ENCODE peak calls at places on chromosomes 5 and 9, in nine cellular contexts. E is choroid plexus epithelial cell; N is IMR-90; M is stimulated activated CD4-positive, alpha-beta T cell treated with anti-CD3 and anti-CD28 coated beads, Interleukin-15, amount 100 ng/mL, for 24 hours; J is activated T-helper 1 cell treated with anti-CD3 and anti-CD28 coated beads, Interleukin-12 subunit alpha, Interleukin-12 subunit beta, Interleukin-2, Interleukin-4 antibody, amounts not matched to agents 30 ng/mL and 10 ng/mL and 1 ng/mL, durations not matched to agents 14 hours and 24 hours and 36 hours; S is Calu3; L is astrocyte of the spinal cord; Y is non-pigmented ciliary epithelial cell; A is HS-27A. B is an unnamed sample.
A peak's percentile ranks its signal among the peaks of the same experiment; 100 is the strongest.

GRCh38 chr9:113892861-113893491 is 16.9 kb downstream of the ZNF618 start:
- DNase-seq in A (no peak), L (no peak), E (no peak), N (peak; percentile 38), M (no peak), Y (no peak), S (no peak), J (no peak), B (peak; percentile 76)

GRCh38 chr9:78127271-78128225 is 95.9 kb upstream of the GNAQ start:
- DNase-seq in L (no peak), N (no peak), J (no peak), A (no peak), Y (no peak), E (no peak), S (no peak), M (no peak), B (no peak)

GRCh38 chr5:124655211-124655880 is 91.1 kb downstream of the ZNF608 start:
- DNase-seq in M (no peak), L (peak; percentile 83), Y (no peak), S (peak; percentile 40), N (no peak), J (no peak), E (peak; percentile 69), A (no peak), B (peak; percentile 52)

GRCh38 chr9:78097541-78097940 is 65.9 kb upstream of the GNAQ start:
- DNase-seq in E (peak; percentile 2), M (no peak), S (no peak), N (no peak), A (no peak), Y (no peak), J (no peak), L (no peak), B (no peak)

GRCh38 chr9:135239769-135240141 is 152.3 kb downstream of the OLFM1 start:
- DNase-seq in E (no peak), Y (no peak), S (no peak), A (no peak), L (no peak), M (no peak), J (no peak), N (no peak), B (no peak)

GRCh38 chr9:91126761-91127420 is 234.8 kb downstream of the AUH start:
- DNase-seq in A (no peak), M (no peak), E (peak; percentile 86), N (peak; percentile 95), J (no peak), S (no peak), L (peak; percentile 22), Y (no peak), B (peak; percentile 78)

GRCh38 chr5:59007460-59008063 is 424.7 kb downstream of the RAB3C start:
- DNase-seq in Y (no peak), A (no peak), L (peak; percentile 50), E (peak; percentile 57), J (no peak), M (no peak), N (peak; percentile 39), S (no peak), B (no peak)

GRCh38 chr5:117594165-117594564 is 1019.5 kb upstream of the SEMA6A start:
- DNase-seq in E (no peak), J (no peak), M (no peak), A (no peak), L (no peak), Y (no peak), S (no peak), N (no peak), B (peak; percentile 88)

GRCh38 chr9:6415266-6415665 is 2.3 kb downstream of the UHRF2 start:
- DNase-seq in J (no peak), L (no peak), Y (no peak), E (no peak), S (no peak), A (no peak), N (no peak), M (peak; percentile 15), B (no peak)

GRCh38 chr9:98736216-98736615 is 27.5 kb upstream of the GABBR2 start:
- DNase-seq in E (no peak), N (no peak), M (no peak), Y (no peak), J (no peak), L (no peak), S (no peak), A (no peak), B (no peak)

B was measured in amniotic epithelial cell.